ENCODE peak calls at places on chromosomes 12 and 14, in seven cellular contexts. One of them, this sample, is unnamed.
A peak's percentile ranks its signal among the peaks of the same experiment; 100 is the strongest.

GRCh38 chr14:99064262-99064954 is 207.6 kb downstream of the BCL11B start:
- DNase-seq in fibroblast of lung: peak; percentile 44
- DNase-seq in psoas muscle: no peak
- DNase-seq in left lung: no peak
- DNase-seq in pancreas: no peak
- DNase-seq in ovary: no peak
- DNase-seq in neural progenitor cell: no peak
- DNase-seq in this sample: peak; percentile 44

GRCh38 chr12:60184096-60184495 is 588.3 kb downstream of the SLC16A7 start:
- DNase-seq in ovary: no peak
- DNase-seq in neural progenitor cell: no peak
- DNase-seq in left lung: no peak
- DNase-seq in psoas muscle: no peak
- DNase-seq in fibroblast of lung: no peak
- DNase-seq in pancreas: no peak
- DNase-seq in this sample: no peak

GRCh38 chr12:89770391-89770790 is 61.8 kb upstream of the ATP2B1 start:
- DNase-seq in neural progenitor cell: no peak
- DNase-seq in fibroblast of lung: peak; percentile 56
- DNase-seq in pancreas: no peak
- DNase-seq in left lung: no peak
- DNase-seq in ovary: no peak
- DNase-seq in psoas muscle: no peak
- DNase-seq in this sample: no peak

GRCh38 chr14:64255756-64256155 is 38.4 kb downstream of the ESR2 start:
- DNase-seq in ovary: no peak
- DNase-seq in fibroblast of lung: no peak
- DNase-seq in psoas muscle: no peak
- DNase-seq in left lung: no peak
- DNase-seq in pancreas: no peak
- DNase-seq in neural progenitor cell: no peak
- DNase-seq in this sample: no peak

GRCh38 chr14:53183611-53184010 is 30.5 kb upstream of the DDHD1 start:
- DNase-seq in left lung: no peak
- DNase-seq in ovary: no peak
- DNase-seq in neural progenitor cell: no peak
- DNase-seq in psoas muscle: no peak
- DNase-seq in pancreas: no peak
- DNase-seq in fibroblast of lung: peak; percentile 43
- DNase-seq in this sample: no peak

GRCh38 chr14:77265187-77265515 is 5.9 kb downstream of the NGB start:
- DNase-seq in ovary: no peak
- DNase-seq in pancreas: no peak
- DNase-seq in psoas muscle: no peak
- DNase-seq in left lung: no peak
- DNase-seq in neural progenitor cell: no peak
- DNase-seq in fibroblast of lung: no peak
- DNase-seq in this sample: no peak

GRCh38 chr12:128807161-128807724 is 16.5 kb downstream of the SLC15A4 start:
- DNase-seq in neural progenitor cell: no peak
- DNase-seq in ovary: no peak
- DNase-seq in fibroblast of lung: no peak
- DNase-seq in pancreas: no peak
- DNase-seq in left lung: no peak
- DNase-seq in psoas muscle: no peak
- DNase-seq in this sample: peak; percentile 51

GRCh38 chr12:127236491-127236890 is 1030.5 kb upstream of the TMEM132C start:
- DNase-seq in fibroblast of lung: no peak
- DNase-seq in pancreas: no peak
- DNase-seq in left lung: no peak
- DNase-seq in ovary: no peak
- DNase-seq in neural progenitor cell: no peak
- DNase-seq in psoas muscle: no peak
- DNase-seq in this sample: no peak

GRCh38 chr14:103144085-103144484 is 20.8 kb downstream of the TNFAIP2 start:
- DNase-seq in psoas muscle: no peak
- DNase-seq in neural progenitor cell: no peak
- DNase-seq in ovary: no peak
- DNase-seq in fibroblast of lung: peak; percentile 35
- DNase-seq in left lung: no peak
- DNase-seq in pancreas: no peak
- DNase-seq in this sample: no peak

GRCh38 chr12:23909559-23909958 is 39.9 kb downstream of the SOX5 start:
- DNase-seq in neural progenitor cell: peak; percentile 21
- DNase-seq in left lung: no peak
- DNase-seq in psoas muscle: no peak
- DNase-seq in fibroblast of lung: no peak
- DNase-seq in pancreas: no peak
- DNase-seq in ovary: no peak
- DNase-seq in this sample: no peak

GRCh38 chr14:56666716-56667115 is 87.1 kb downstream of the TMEM260 start:
- DNase-seq in left lung: no peak
- DNase-seq in neural progenitor cell: no peak
- DNase-seq in pancreas: no peak
- DNase-seq in psoas muscle: no peak
- DNase-seq in fibroblast of lung: peak; percentile 83
- DNase-seq in ovary: no peak
- DNase-seq in this sample: no peak

GRCh38 chr12:570237-570925 is 92.9 kb downstream of the NINJ2 start:
- DNase-seq in ovary: peak; percentile 80
- DNase-seq in neural progenitor cell: peak; percentile 70
- DNase-seq in psoas muscle: peak; percentile 92
- DNase-seq in fibroblast of lung: peak; percentile 86
- DNase-seq in left lung: peak; percentile 84
- DNase-seq in pancreas: peak; percentile 33
- DNase-seq in this sample: peak; percentile 84

GRCh38 chr12:123237646-123238329 is 4.6 kb downstream of the MTRFR start:
- DNase-seq in left lung: peak; percentile 61
- DNase-seq in neural progenitor cell: peak; percentile 53
- DNase-seq in fibroblast of lung: peak; percentile 50
- DNase-seq in psoas muscle: peak; percentile 76
- DNase-seq in pancreas: peak; percentile 35
- DNase-seq in ovary: peak; percentile 72
- DNase-seq in this sample: peak; percentile 87

GRCh38 chr12:123238330-123238682 is 5.1 kb downstream of the MTRFR start:
- DNase-seq in psoas muscle: no peak
- DNase-seq in neural progenitor cell: no peak
- DNase-seq in fibroblast of lung: no peak
- DNase-seq in left lung: no peak
- DNase-seq in pancreas: no peak
- DNase-seq in ovary: no peak
- DNase-seq in this sample: no peak

GRCh38 chr12:123243851-123244250 is 10.6 kb downstream of the MTRFR start:
- DNase-seq in left lung: no peak
- DNase-seq in neural progenitor cell: no peak
- DNase-seq in fibroblast of lung: no peak
- DNase-seq in ovary: no peak
- DNase-seq in psoas muscle: no peak
- DNase-seq in pancreas: no peak
- DNase-seq in this sample: no peak

GRCh38 chr12:123242083-123242904 is 9.1 kb downstream of the MTRFR start:
- DNase-seq in psoas muscle: no peak
- DNase-seq in ovary: no peak
- DNase-seq in left lung: no peak
- DNase-seq in fibroblast of lung: no peak
- DNase-seq in pancreas: no peak
- DNase-seq in neural progenitor cell: no peak
- DNase-seq in this sample: no peak

DNA sequence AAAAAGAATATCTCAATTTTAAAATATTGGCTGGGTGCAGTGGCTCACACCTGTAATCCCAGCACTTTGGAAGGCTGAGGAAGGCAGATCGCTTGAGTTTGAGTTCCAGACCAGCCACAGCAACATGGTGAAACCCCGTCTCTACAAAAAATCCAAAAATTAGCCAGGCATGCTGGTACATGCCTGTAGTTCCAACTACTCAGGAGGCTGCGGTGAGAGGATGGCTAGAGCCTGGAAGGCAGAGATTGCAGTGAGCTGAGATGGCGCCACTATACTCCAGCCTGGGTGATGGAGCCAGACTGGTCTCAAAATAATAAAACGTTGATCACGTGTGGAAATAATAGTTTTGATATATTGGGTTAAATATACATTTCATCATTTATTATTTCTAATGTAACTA is 5.7 kb downstream of the MTRFR start:
- DNase-seq in left lung: no peak
- DNase-seq in pancreas: no peak
- DNase-seq in psoas muscle: no peak
- DNase-seq in neural progenitor cell: no peak
- DNase-seq in fibroblast of lung: no peak
- DNase-seq in ovary: no peak
- DNase-seq in this sample: no peak
- H3K4me1 ChIP-seq in left lung: peaks cover 18% of the 10 kb centered on the region
- H3K4me1 ChIP-seq in pancreas: peaks cover 6% of the 10 kb centered on the region
- H3K4me1 ChIP-seq in psoas muscle: peaks cover 32% of the 10 kb centered on the region
- H3K4me1 ChIP-seq in neural progenitor cell: peaks cover 13% of the 10 kb centered on the region
- H3K4me1 ChIP-seq in fibroblast of lung: peaks cover 4% of the 10 kb centered on the region
- H3K4me1 ChIP-seq in ovary: peaks cover 7% of the 10 kb centered on the region
- H3K4me1 ChIP-seq in this sample: peaks cover 48% of the 10 kb centered on the region

GRCh38 chr14:68936980-68937379 is 42.1 kb downstream of the ACTN1 start:
- DNase-seq in fibroblast of lung: no peak
- DNase-seq in left lung: no peak
- DNase-seq in neural progenitor cell: no peak
- DNase-seq in pancreas: no peak
- DNase-seq in ovary: no peak
- DNase-seq in psoas muscle: no peak
- DNase-seq in this sample: no peak
- H3K4me1 ChIP-seq in fibroblast of lung: peaks cover 50% of the 10 kb centered on the region
- H3K4me1 ChIP-seq in left lung: peaks cover 29% of the 10 kb centered on the region
- H3K4me1 ChIP-seq in neural progenitor cell: peaks cover 25% of the 10 kb centered on the region
- H3K4me1 ChIP-seq in pancreas: peaks cover 47% of the 10 kb centered on the region
- H3K4me1 ChIP-seq in ovary: peaks cover 36% of the 10 kb centered on the region
- H3K4me1 ChIP-seq in psoas muscle: peaks cover 33% of the 10 kb centered on the region
- H3K4me1 ChIP-seq in this sample: peaks cover 74% of the 10 kb centered on the region

DNA sequence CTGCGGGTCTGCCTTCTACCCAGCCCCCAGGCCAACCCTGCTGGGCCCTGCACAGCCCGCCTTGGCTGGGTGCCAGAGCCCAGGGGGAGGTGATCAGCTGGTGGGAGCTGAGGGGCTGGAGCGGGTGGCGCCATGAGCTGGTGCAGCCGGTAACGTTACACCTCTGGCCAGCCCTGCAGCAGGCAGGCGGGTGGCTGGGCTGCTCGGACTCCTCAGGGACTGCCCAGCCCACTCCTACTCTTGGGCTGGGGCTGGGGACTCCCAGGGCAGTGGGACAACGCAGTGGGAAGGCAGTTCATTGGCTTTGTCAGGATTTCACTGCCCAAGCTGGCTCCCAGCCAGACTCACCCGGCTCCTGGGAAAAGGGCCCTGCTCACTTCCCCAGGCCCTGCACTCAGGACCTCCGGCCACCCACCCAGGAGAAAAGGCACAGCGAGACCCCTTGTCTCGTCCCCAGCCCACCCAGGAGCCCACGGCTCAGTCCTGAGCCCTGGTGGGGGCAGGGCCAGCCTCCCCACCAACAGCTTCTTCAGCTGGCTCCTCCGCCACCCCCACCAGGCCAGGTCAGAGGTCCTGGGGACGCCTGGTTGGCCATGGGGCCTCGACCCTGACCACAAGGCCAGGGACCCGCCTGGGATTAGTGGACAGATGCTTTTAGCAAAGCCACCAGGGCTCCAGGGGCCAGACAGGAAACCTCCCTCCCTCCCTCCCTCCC is 1.0 kb downstream of the PGF start:
- DNase-seq in pancreas: no peak
- DNase-seq in ovary: no peak
- DNase-seq in fibroblast of lung: no peak
- DNase-seq in psoas muscle: peak; percentile 64
- DNase-seq in left lung: no peak
- DNase-seq in neural progenitor cell: peak; percentile 65
- DNase-seq in this sample: no peak
- H3K4me1 ChIP-seq in pancreas: peaks cover 12% of the 10 kb centered on the region
- H3K4me1 ChIP-seq in ovary: peaks cover 4% of the 10 kb centered on the region
- H3K4me1 ChIP-seq in fibroblast of lung: no peaks in the 10 kb centered on the region
- H3K4me1 ChIP-seq in psoas muscle: no peaks in the 10 kb centered on the region
- H3K4me1 ChIP-seq in left lung: peaks cover 5% of the 10 kb centered on the region
- H3K4me1 ChIP-seq in neural progenitor cell: peaks cover 22% of the 10 kb centered on the region
- H3K4me1 ChIP-seq in this sample: peaks cover 42% of the 10 kb centered on the region

DNA sequence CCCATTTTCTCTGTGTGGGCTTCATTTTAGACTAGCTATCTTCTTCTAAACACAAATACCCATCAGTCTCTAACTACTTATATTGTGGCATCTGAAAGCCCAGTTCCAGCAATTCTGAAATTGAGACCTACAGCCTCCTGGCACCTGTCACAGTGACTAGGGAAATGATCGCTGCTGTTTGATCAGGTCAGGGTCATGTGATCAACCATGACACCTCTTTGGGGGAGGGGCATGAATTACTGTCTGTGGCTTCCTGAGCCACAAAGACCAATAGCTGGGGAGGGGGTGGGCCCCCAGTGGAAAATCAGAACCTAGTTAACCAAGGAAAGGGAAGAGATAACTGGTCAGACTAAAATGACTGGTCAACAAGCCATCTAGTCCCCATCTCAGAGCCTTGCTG is 14.1 kb downstream of the WSCD2 start:
- DNase-seq in ovary: no peak
- DNase-seq in neural progenitor cell: no peak
- DNase-seq in fibroblast of lung: no peak
- DNase-seq in pancreas: no peak
- DNase-seq in left lung: no peak
- DNase-seq in psoas muscle: no peak
- DNase-seq in this sample: no peak
- H3K4me1 ChIP-seq in ovary: no peaks in the 10 kb centered on the region
- H3K4me1 ChIP-seq in neural progenitor cell: peaks cover 37% of the 10 kb centered on the region
- H3K4me1 ChIP-seq in fibroblast of lung: no peaks in the 10 kb centered on the region
- H3K4me1 ChIP-seq in pancreas: no peaks in the 10 kb centered on the region
- H3K4me1 ChIP-seq in left lung: no peaks in the 10 kb centered on the region
- H3K4me1 ChIP-seq in psoas muscle: no peaks in the 10 kb centered on the region
- H3K4me1 ChIP-seq in this sample: no peaks in the 10 kb centered on the region

GRCh38 chr14:91869556-91869955 is 2.2 kb upstream of the TC2N start:
- DNase-seq in psoas muscle: no peak
- DNase-seq in neural progenitor cell: no peak
- DNase-seq in fibroblast of lung: no peak
- DNase-seq in pancreas: no peak
- DNase-seq in left lung: no peak
- DNase-seq in ovary: no peak
- DNase-seq in this sample: no peak
- H3K4me1 ChIP-seq in psoas muscle: peaks cover 12% of the 10 kb centered on the region
- H3K4me1 ChIP-seq in neural progenitor cell: no peaks in the 10 kb centered on the region
- H3K4me1 ChIP-seq in fibroblast of lung: peaks cover 3% of the 10 kb centered on the region
- H3K4me1 ChIP-seq in pancreas: peaks cover 48% of the 10 kb centered on the region
- H3K4me1 ChIP-seq in left lung: peaks cover 27% of the 10 kb centered on the region
- H3K4me1 ChIP-seq in ovary: peaks cover 2% of the 10 kb centered on the region
- H3K4me1 ChIP-seq in this sample: peaks cover 26% of the 10 kb centered on the region

GRCh38 chr12:2154050-2154449 is 101.3 kb downstream of the CACNA1C start:
- DNase-seq in neural progenitor cell: peak; percentile 20
- DNase-seq in fibroblast of lung: peak; percentile 81
- DNase-seq in left lung: no peak
- DNase-seq in ovary: no peak
- DNase-seq in pancreas: no peak
- DNase-seq in psoas muscle: no peak
- DNase-seq in this sample: no peak
- H3K4me1 ChIP-seq in neural progenitor cell: peaks cover 20% of the 10 kb centered on the region
- H3K4me1 ChIP-seq in fibroblast of lung: peaks cover 19% of the 10 kb centered on the region
- H3K4me1 ChIP-seq in left lung: no peaks in the 10 kb centered on the region
- H3K4me1 ChIP-seq in ovary: peaks cover 5% of the 10 kb centered on the region
- H3K4me1 ChIP-seq in pancreas: no peaks in the 10 kb centered on the region
- H3K4me1 ChIP-seq in psoas muscle: peaks cover 2% of the 10 kb centered on the region
- H3K4me1 ChIP-seq in this sample: peaks cover 4% of the 10 kb centered on the region

GRCh38 chr12:108356902-108357806 is 18.0 kb upstream of the CMKLR1 start:
- DNase-seq in fibroblast of lung: no peak
- DNase-seq in left lung: no peak
- DNase-seq in psoas muscle: no peak
- DNase-seq in pancreas: no peak
- DNase-seq in ovary: no peak
- DNase-seq in neural progenitor cell: no peak
- DNase-seq in this sample: no peak
- H3K4me1 ChIP-seq in fibroblast of lung: no peaks in the 10 kb centered on the region
- H3K4me1 ChIP-seq in left lung: no peaks in the 10 kb centered on the region
- H3K4me1 ChIP-seq in psoas muscle: no peaks in the 10 kb centered on the region
- H3K4me1 ChIP-seq in pancreas: no peaks in the 10 kb centered on the region
- H3K4me1 ChIP-seq in ovary: no peaks in the 10 kb centered on the region
- H3K4me1 ChIP-seq in neural progenitor cell: peaks cover 10% of the 10 kb centered on the region
- H3K4me1 ChIP-seq in this sample: no peaks in the 10 kb centered on the region